ENCODE peak calls at places on chromosomes 4 and X, in seven cellular contexts. T is A549; R is foreskin fibroblast; U is C1 segment of cervical spinal cord; C is H7; G is MCF 10A; Z is CD8-positive, alpha-beta T cell. W is an unnamed sample.

GRCh38 chr4:171857302-171858005 is 44.2 kb downstream of the GALNTL6 start:
- DNase-seq in U (no peak), G (peak; percentile 7), T (no peak), R (peak; percentile 42), Z (no peak), C (no peak), W (no peak)

GRCh38 chr4:2432991-2433530 is 14.3 kb downstream of the CFAP99 start:
- DNase-seq in C (no peak), R (peak; percentile 79), U (no peak), Z (no peak), G (peak; percentile 44), T (no peak), W (no peak)

GRCh38 chr4:148447672-148448071 is 5.5 kb upstream of the NR3C2 start:
- DNase-seq in R (peak; percentile 39), U (no peak), T (no peak), C (peak; percentile 16), G (no peak), Z (no peak), W (no peak)

GRCh38 chrX:119410027-119410819 is 11.1 kb downstream of the SLC25A43 start:
- DNase-seq in U (no peak), R (peak; percentile 86), C (no peak), T (peak; percentile 46), Z (no peak), G (peak; percentile 87), W (no peak)

GRCh38 chr4:16794816-16795445 is 103.5 kb downstream of the LDB2 start:
- DNase-seq in U (no peak), G (peak; percentile 64), Z (no peak), R (peak; percentile 76), C (peak; percentile 68), T (no peak), W (peak; percentile 8)

GRCh38 chr4:113094327-113094726 is 44.9 kb downstream of the ANK2 start:
- DNase-seq in G (no peak), R (no peak), T (no peak), Z (no peak), U (no peak), C (no peak), W (no peak)

GRCh38 chrX:78452356-78452755 is 124.9 kb upstream of the CYSLTR1 start:
- DNase-seq in Z (no peak), G (peak; percentile 9), T (no peak), C (no peak), R (peak; percentile 46), U (no peak), W (no peak)

GRCh38 chrX:10212395-10212794 is 55.6 kb downstream of the CLCN4 start:
- DNase-seq in Z (no peak), G (no peak), R (no peak), C (no peak), T (no peak), U (no peak), W (no peak)

GRCh38 chrX:29666361-29666760 is 549.0 kb upstream of the MAGEB2 start:
- DNase-seq in T (no peak), Z (no peak), R (peak; percentile 43), U (no peak), G (no peak), C (no peak), W (no peak)

GRCh38 chrX:50470103-50471031 is at the start of gene DGKK:
- DNase-seq in R (no peak), U (no peak), T (no peak), C (peak; percentile 81), G (no peak), Z (no peak), W (no peak)

GRCh38 chrX:44183329-44183728 is 160.1 kb downstream of the EFHC2 start:
- DNase-seq in U (no peak), R (no peak), Z (no peak), T (no peak), C (no peak), G (no peak), W (no peak)

GRCh38 chrX:112849010-112849409 is 8.4 kb upstream of the AMOT start:
- DNase-seq in C (no peak), T (no peak), G (peak; percentile 22), Z (no peak), R (no peak), U (no peak), W (no peak)

GRCh38 chrX:77061022-77061421 is 386.2 kb upstream of the FGF16 start:
- DNase-seq in G (no peak), U (no peak), T (no peak), Z (no peak), C (no peak), R (no peak), W (no peak)

GRCh38 chr4:165207431-165208321 is at the start of gene KLHL2:
- DNase-seq in G (peak; percentile 72), Z (peak; percentile 62), U (no peak), T (peak; percentile 35), R (peak; percentile 94), C (peak; percentile 90), W (no peak)

GRCh38 chrX:11059923-11060322 is 51.2 kb upstream of the HCCS start:
- DNase-seq in R (peak; percentile 11), T (no peak), G (no peak), Z (no peak), C (no peak), U (no peak), W (peak; percentile 55)

GRCh38 chrX:148228521-148228920 is 247.4 kb downstream of the FMR1NB start:
- DNase-seq in G (no peak), U (no peak), R (no peak), Z (no peak), C (no peak), T (no peak), W (no peak)

GRCh38 chr4:138241281-138242075 is 671 bp downstream of the SLC7A11 start:
- DNase-seq in U (no peak), R (peak; percentile 65), T (no peak), Z (no peak), G (peak; percentile 58), C (no peak), W (peak; percentile 17)

W was measured in foreskin keratinocyte.